ENCODE peak calls at places on chromosome 15, in seven cellular contexts. A is GM19239; T is suprapubic skin; R is GM20000; D is BJ; K is Right ventricle myocardium superior; J is stimulated activated CD4-positive, alpha-beta T cell treated with anti-CD3 and anti-CD28 coated beads, Interleukin-2, amount 100 ng/mL, for 48 hours. B is an unnamed sample.

GRCh38 chr15:59227021-59227420 is 20.4 kb downstream of the LDHAL6B start:
- DNase-seq in J (no peak), K (no peak), T (no peak), R (no peak), D (no peak), A (no peak), B (no peak)

GRCh38 chr15:41695750-41696436 is 35.7 kb downstream of the MGA start:
- DNase-seq in T (no peak), D (no peak), A (peak; percentile 44), K (no peak), R (peak; percentile 73), J (peak; percentile 9), B (no peak)

GRCh38 chr15:76674883-76675282 is 230.3 kb downstream of the SCAPER start:
- DNase-seq in T (no peak), A (no peak), J (no peak), K (no peak), D (peak; percentile 5), R (no peak), B (no peak)

GRCh38 chr15:99439524-99439835 is 126.3 kb upstream of the MEF2A start:
- DNase-seq in R (no peak), D (no peak), J (no peak), K (peak; percentile 9), T (peak; percentile 60), A (no peak), B (no peak)

GRCh38 chr15:71747128-71748083 is 62.9 kb upstream of the NR2E3 start:
- DNase-seq in A (no peak), R (no peak), K (no peak), J (no peak), T (no peak), D (peak; percentile 79), B (no peak)

GRCh38 chr15:93485922-93486327 is 396.9 kb upstream of the RGMA start:
- DNase-seq in T (no peak), R (no peak), D (no peak), A (no peak), K (peak; percentile 76), J (no peak), B (peak; percentile 84)

GRCh38 chr15:51104512-51104911 is 9.8 kb upstream of the TNFAIP8L3 start:
- DNase-seq in J (no peak), R (no peak), A (no peak), K (peak; percentile 78), D (no peak), T (no peak), B (peak; percentile 63)

GRCh38 chr15:73781038-73781925 is 28.1 kb upstream of the INSYN1 start:
- DNase-seq in J (no peak), K (no peak), T (no peak), R (no peak), A (no peak), D (no peak), B (no peak)

GRCh38 chr15:66833803-66834202 is 131.8 kb downstream of the SMAD6 start:
- DNase-seq in R (no peak), K (no peak), A (no peak), J (no peak), D (no peak), T (no peak), B (no peak)

GRCh38 chr15:61655881-61656280 is 404.4 kb downstream of the VPS13C start:
- DNase-seq in D (no peak), J (no peak), K (no peak), A (no peak), T (no peak), R (no peak), B (no peak)

GRCh38 chr15:69595009-69595825 is 142.6 kb downstream of the RPLP1 start:
- DNase-seq in K (peak; percentile 88), J (no peak), D (no peak), A (no peak), R (no peak), T (peak; percentile 59), B (peak; percentile 68)

GRCh38 chr15:96540283-96540682 is 209.8 kb downstream of the NR2F2 start:
- DNase-seq in R (no peak), K (no peak), T (no peak), D (no peak), A (no peak), J (no peak), B (no peak)

GRCh38 chr15:87369269-87369668 is 887.3 kb downstream of the NTRK3 start:
- DNase-seq in J (no peak), R (no peak), D (peak; percentile 85), K (no peak), A (no peak), T (no peak), B (no peak)

GRCh38 chr15:45394681-45395080 is 16.3 kb upstream of the GATM start:
- DNase-seq in J (no peak), D (no peak), A (no peak), R (no peak), K (no peak), T (no peak), B (no peak)

GRCh38 chr15:87508086-87508485 is 748.5 kb downstream of the NTRK3 start:
- DNase-seq in R (no peak), K (no peak), T (no peak), J (no peak), A (no peak), D (no peak), B (no peak)

GRCh38 chr15:53611145-53611920 is 148.1 kb downstream of the WDR72 start:
- DNase-seq in J (no peak), A (no peak), R (no peak), T (no peak), K (no peak), D (no peak), B (no peak)

GRCh38 chr15:64623347-64624024 is 151.9 kb downstream of the RBPMS2 start:
- DNase-seq in J (peak; percentile 19), R (no peak), K (no peak), A (no peak), D (peak; percentile 50), T (no peak), B (no peak)

GRCh38 chr15:79740581-79740980 is 156.2 kb downstream of the MTHFS start:
- DNase-seq in R (no peak), D (no peak), A (no peak), J (no peak), K (no peak), T (no peak), B (no peak)

GRCh38 chr15:51841401-51842040 is 12.1 kb downstream of the TMOD3 start:
- DNase-seq in J (no peak), K (no peak), T (no peak), R (no peak), D (no peak), A (no peak), B (no peak)

GRCh38 chr15:28262438-28262837 is 59.5 kb downstream of the HERC2 start:
- DNase-seq in K (no peak), J (no peak), A (no peak), R (no peak), T (no peak), D (no peak), B (no peak)

GRCh38 chr15:39417766-39418165 is 163.1 kb upstream of the THBS1 start:
- DNase-seq in A (no peak), D (no peak), J (no peak), R (no peak), K (no peak), T (no peak), B (no peak)

GRCh38 chr15:100713163-100713867 is 110.9 kb downstream of the ASB7 start:
- DNase-seq in A (no peak), D (no peak), R (no peak), J (no peak), K (no peak), T (peak; percentile 53), B (no peak)

B was measured in psoas muscle.